ENCODE peak calls at places on chromosomes 12 and 14, in four cellular contexts. I, J, K and M are unnamed samples.

GRCh38 chr12:105499223-105499622 is 168.7 kb downstream of the C12orf75 start:
- DNase-seq in J (no peak), I (no peak), K (no peak), M (no peak)

GRCh38 chr14:49977126-49977841 is 84.4 kb downstream of the ARF6 start:
- DNase-seq in I (no peak), K (no peak), J (no peak), M (no peak)

GRCh38 chr14:71486274-71486673 is 446.0 kb upstream of the RGS6 start:
- DNase-seq in K (no peak), J (no peak), I (no peak), M (peak)

GRCh38 chr14:68470361-68470760 is 322.5 kb downstream of the ZFP36L1 start:
- DNase-seq in K (no peak), J (no peak), I (no peak), M (peak)

GRCh38 chr14:36279306-36280244 is 40.9 kb downstream of the MBIP start:
- DNase-seq in K (no peak), I (no peak), J (no peak), M (no peak)

GRCh38 chr14:101072531-101072930 is 169.0 kb upstream of the RTL1 start:
- DNase-seq in I (no peak), J (no peak), K (no peak), M (peak)

GRCh38 chr12:65885312-65885711 is 61.0 kb downstream of the HMGA2 start:
- DNase-seq in K (no peak), J (no peak), I (peak), M (no peak)

GRCh38 chr14:56952766-56953473 is 142.6 kb upstream of the OTX2 start:
- DNase-seq in I (no peak), J (no peak), K (no peak), M (no peak)

GRCh38 chr14:43938588-43939281 is 568.3 kb downstream of the FSCB start:
- DNase-seq in K (no peak), J (no peak), I (no peak), M (no peak)

GRCh38 chr12:62604856-62605255 is 138.2 kb downstream of the MON2 start:
- DNase-seq in I (no peak), J (no peak), K (no peak), M (peak)

GRCh38 chr12:57460457-57461325 is 1.1 kb downstream of the GLI1 start:
- DNase-seq in K (no peak), I (no peak), J (no peak), M (no peak)

GRCh38 chr14:68391292-68392014 is 401.4 kb downstream of the ZFP36L1 start:
- DNase-seq in I (no peak), J (peak), K (peak), M (peak)

GRCh38 chr12:8145754-8146415 is 10.9 kb upstream of the ZNF705A start:
- DNase-seq in J (peak), K (peak), I (peak), M (peak)

GRCh38 chr14:55705651-55706340 is 125.8 kb downstream of the KTN1 start:
- DNase-seq in I (no peak), J (no peak), K (no peak), M (no peak)

GRCh38 chr12:77019920-77020319 is 45.4 kb downstream of the E2F7 start:
- DNase-seq in J (no peak), K (no peak), I (no peak), M (no peak)

GRCh38 chr12:118060301-118061010 is 523 bp downstream of the WSB2 start:
- DNase-seq in I (peak), K (peak), J (peak), M (no peak)

GRCh38 chr12:104578453-104578852 is 121.7 kb downstream of the CHST11 start:
- DNase-seq in I (no peak), J (no peak), K (no peak), M (peak)

GRCh38 chr14:61192970-61193369 is 88.2 kb downstream of the TMEM30B start:
- DNase-seq in J (no peak), K (no peak), I (no peak), M (no peak)

GRCh38 chr12:117900561-117900960 is 68.2 kb downstream of the KSR2 start:
- DNase-seq in J (no peak), I (no peak), K (no peak), M (peak)

GRCh38 chr12:1367731-1368285 is 226.6 kb downstream of the FBXL14 start:
- DNase-seq in I (no peak), K (no peak), J (no peak), M (no peak)

GRCh38 chr12:1443421-1444141 is 150.8 kb downstream of the FBXL14 start:
- DNase-seq in I (no peak), J (no peak), K (no peak), M (peak)

GRCh38 chr12:116402163-116402939 is 124.9 kb upstream of the MED13L start:
- DNase-seq in I (no peak), J (no peak), K (no peak), M (no peak)

GRCh38 chr12:14930299-14930698 is 8.0 kb downstream of the ERP27 start:
- DNase-seq in K (no peak), J (no peak), I (no peak), M (peak)
- TF ChIP-seq CTCF in K (no peak), J (no peak), I (no peak), M (peak)

GRCh38 chr12:56078931-56079728 is 835 bp upstream of the ERBB3 start:
- DNase-seq in J (peak), I (peak), K (peak), M (peak)
- H3K4me3 ChIP-seq in J (peak), I (peak), K (peak), M (peak)

GRCh38 chr12:53625946-53626701 is at the start of gene ATF7:
- DNase-seq in J (peak), I (peak), K (peak), M (peak)
- TF ChIP-seq CTCF in J (no peak), I (no peak), K (no peak), M (no peak)

GRCh38 chr12:18165889-18166288 is 75.9 kb upstream of the RERGL start:
- DNase-seq in I (no peak), K (no peak), J (no peak), M (no peak)
- H3K4me3 ChIP-seq in I (no peak), K (no peak), J (no peak), M (no peak)

DNA sequence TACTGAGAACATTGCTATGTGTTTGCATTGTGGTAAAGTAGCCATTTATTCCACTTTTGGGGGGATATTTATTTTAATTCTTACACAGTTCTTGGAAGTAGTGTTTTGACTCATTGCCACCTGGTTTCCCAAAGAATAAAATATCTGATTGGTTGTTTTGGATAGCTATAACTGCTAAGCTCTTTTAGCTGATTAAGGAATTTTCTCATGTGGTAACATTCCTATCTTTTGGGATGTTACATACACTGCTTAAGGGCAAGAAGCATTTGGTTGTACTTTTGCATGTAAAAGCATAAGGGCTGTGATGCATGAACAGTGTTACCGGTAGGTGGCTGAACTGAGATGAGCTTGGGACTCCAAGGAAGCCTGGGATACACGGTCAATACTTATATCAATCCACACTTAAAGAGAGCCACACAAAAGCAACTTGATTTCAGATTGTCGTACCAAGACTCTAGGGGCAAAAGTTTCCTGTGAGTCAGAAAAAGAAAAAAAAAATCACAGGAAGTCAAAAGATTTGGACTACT is 71.4 kb upstream of the PRKD1 start:
- DNase-seq in K (no peak), I (no peak), J (no peak), M (peak)
- TF ChIP-seq CTCF in K (no peak), I (no peak), J (no peak), M (peak)

GRCh38 chr14:93106541-93107156 is 9.1 kb downstream of the ITPK1 start:
- DNase-seq in K (no peak), J (no peak), I (no peak), M (no peak)

GRCh38 chr14:93103392-93104080 is 12.2 kb downstream of the ITPK1 start:
- DNase-seq in I (no peak), K (no peak), J (peak), M (peak)

GRCh38 chr14:93107383-93107782 is 8.3 kb downstream of the ITPK1 start:
- DNase-seq in I (no peak), K (no peak), J (no peak), M (no peak)

GRCh38 chr14:93105362-93105761 is 10.4 kb downstream of the ITPK1 start:
- DNase-seq in I (no peak), K (no peak), J (no peak), M (peak)

DNA sequence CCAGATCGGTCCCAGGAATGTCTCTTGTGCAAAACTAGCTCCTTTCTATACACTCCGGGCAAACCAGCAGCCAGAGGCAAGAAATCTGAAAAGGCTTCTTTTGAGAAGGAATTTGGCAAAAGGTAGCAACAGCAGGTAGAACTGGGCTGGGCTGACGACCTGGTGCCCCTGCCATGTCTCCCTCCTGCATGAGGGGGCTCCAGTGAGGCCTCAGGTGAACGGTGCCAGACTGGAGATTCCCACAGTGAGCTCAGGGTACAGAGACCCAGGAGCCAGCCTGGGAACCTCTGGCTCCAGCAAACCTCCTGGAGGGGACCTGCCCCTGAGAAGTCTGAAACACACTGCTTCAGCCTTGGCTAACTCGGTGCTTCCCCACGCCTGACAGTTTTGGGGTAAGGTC is 10.8 kb downstream of the ITPK1 start:
- DNase-seq in K (no peak), J (no peak), I (no peak), M (no peak)
- H3K4me3 ChIP-seq in K (no peak), J (no peak), I (no peak), M (no peak)